ENCODE peak calls at places on chromosomes 5 and 9, in seven cellular contexts. F is pancreas, K is lower lobe of right lung, T is ovary, N is fibroblast of lung, H is PC-9, Z is H1. G is an unnamed sample.

GRCh38 chr5:128241071-128241695 is 157.6 kb downstream of the SLC12A2 start:
- DNase-seq in H (no peak), K (no peak), F (no peak), T (no peak), Z (no peak), N (peak; percentile 42), G (no peak)

GRCh38 chr5:61333351-61334223 is 1.5 kb downstream of the ZSWIM6 start:
- DNase-seq in Z (peak; percentile 64), F (peak; percentile 29), T (peak; percentile 40), H (no peak), N (no peak), K (peak; percentile 80), G (peak; percentile 57)

GRCh38 chr5:157977957-157978505 is 119.1 kb upstream of the CLINT1 start:
- DNase-seq in T (no peak), Z (no peak), N (no peak), F (no peak), H (no peak), K (no peak), G (no peak)

GRCh38 chr5:14309864-14310531 is 166.9 kb downstream of the TRIO start:
- DNase-seq in H (no peak), N (no peak), Z (no peak), T (no peak), K (no peak), F (peak; percentile 43), G (no peak)

GRCh38 chr9:115891929-115892328 is 261.7 kb upstream of the PAPPA start:
- DNase-seq in H (no peak), F (no peak), N (peak; percentile 85), K (no peak), Z (no peak), T (no peak), G (no peak)

GRCh38 chr9:78769684-78770083 is 472.8 kb downstream of the PSAT1 start:
- DNase-seq in T (no peak), H (no peak), N (no peak), K (no peak), Z (no peak), F (no peak), G (no peak)

GRCh38 chr9:696332-697090 is 145.0 kb upstream of the DMRT1 start:
- DNase-seq in F (no peak), N (peak; percentile 68), K (no peak), Z (no peak), T (no peak), H (peak; percentile 65), G (no peak)

GRCh38 chr5:59107692-59108091 is 524.8 kb downstream of the RAB3C start:
- DNase-seq in N (peak; percentile 69), F (no peak), Z (no peak), K (no peak), H (no peak), T (no peak), G (no peak)

GRCh38 chr9:4020038-4020746 is 279.7 kb downstream of the GLIS3 start:
- DNase-seq in N (peak; percentile 14), F (no peak), K (no peak), H (peak; percentile 77), Z (no peak), T (no peak), G (no peak)

GRCh38 chr5:69265931-69266330 is 31.2 kb downstream of the CDK7 start:
- DNase-seq in Z (peak; percentile 85), T (no peak), N (no peak), H (no peak), F (no peak), K (peak; percentile 48), G (no peak)

GRCh38 chr9:107439991-107440456 is 49.5 kb downstream of the KLF4 start:
- DNase-seq in F (no peak), K (no peak), N (no peak), T (no peak), Z (no peak), H (no peak), G (no peak)

GRCh38 chr9:116951588-116952433 is 264.7 kb downstream of the TRIM32 start:
- DNase-seq in F (no peak), T (no peak), Z (no peak), N (peak; percentile 64), K (no peak), H (peak; percentile 42), G (no peak)

GRCh38 chr9:19148170-19148569 is 20.9 kb upstream of the PLIN2 start:
- DNase-seq in H (no peak), K (no peak), T (no peak), Z (no peak), F (no peak), N (peak; percentile 42), G (no peak)

GRCh38 chr5:168753691-168754254 is 174.6 kb upstream of the PANK3 start:
- DNase-seq in T (no peak), K (no peak), F (no peak), H (no peak), Z (no peak), N (no peak), G (no peak)

GRCh38 chr5:56211298-56211865 is 21.7 kb downstream of the ANKRD55 start:
- DNase-seq in K (no peak), Z (no peak), N (peak; percentile 97), F (peak; percentile 13), T (no peak), H (peak; percentile 94), G (no peak)

GRCh38 chr5:143985832-143986485 is 174.0 kb downstream of the HMHB1 start:
- DNase-seq in N (peak; percentile 29), H (peak; percentile 88), K (no peak), T (no peak), Z (no peak), F (no peak), G (no peak)

GRCh38 chr5:14178671-14179211 is 35.6 kb downstream of the TRIO start:
- DNase-seq in F (no peak), K (no peak), T (no peak), Z (peak; percentile 56), H (no peak), N (peak; percentile 72), G (no peak)

GRCh38 chr9:135939351-135940265 is 21.6 kb downstream of the UBAC1 start:
- DNase-seq in K (no peak), Z (no peak), F (no peak), H (no peak), T (no peak), N (no peak), G (no peak)

GRCh38 chr5:156641690-156642089 is 208.4 kb upstream of the PPP1R2B start:
- DNase-seq in T (no peak), F (no peak), N (no peak), Z (no peak), H (no peak), K (no peak), G (no peak)

GRCh38 chr5:145025775-145026174 is 809.4 kb downstream of the PRELID2 start:
- DNase-seq in Z (no peak), K (no peak), N (no peak), H (no peak), F (no peak), T (no peak), G (no peak)

GRCh38 chr5:32225445-32225844 is 51.3 kb upstream of the GOLPH3 start:
- DNase-seq in Z (no peak), K (no peak), N (peak; percentile 83), H (peak; percentile 33), F (no peak), T (peak; percentile 67), G (no peak)

GRCh38 chr9:127753556-127753955 is 18.5 kb upstream of the TOR2A start:
- DNase-seq in Z (no peak), T (no peak), H (no peak), K (no peak), F (no peak), N (no peak), G (no peak)

GRCh38 chr9:127753148-127753547 is 18.1 kb upstream of the TOR2A start:
- DNase-seq in Z (no peak), F (no peak), H (no peak), N (no peak), T (no peak), K (no peak), G (no peak)

GRCh38 chr9:127755558-127756060 is 20.5 kb upstream of the TOR2A start:
- DNase-seq in N (no peak), H (no peak), Z (no peak), T (no peak), K (no peak), F (no peak), G (no peak)

GRCh38 chr9:127754761-127755557 is 19.9 kb upstream of the TOR2A start:
- DNase-seq in F (no peak), N (no peak), Z (peak; percentile 79), H (no peak), T (no peak), K (no peak), G (no peak)

GRCh38 chr9:127754099-127754760 is 19.1 kb upstream of the TOR2A start:
- DNase-seq in N (no peak), K (no peak), F (no peak), H (no peak), T (no peak), Z (peak; percentile 90), G (no peak)
- H3K36me3 ChIP-seq in N (no peaks in the 10 kb centered on the region), K (peaks cover 71% of the 10 kb centered on the region), F (no peaks in the 10 kb centered on the region), H (no peaks in the 10 kb centered on the region), T (no peaks in the 10 kb centered on the region), Z (no peaks in the 10 kb centered on the region), G (peaks cover 34% of the 10 kb centered on the region)

GRCh38 chr5:139749242-139749641 is 46.4 kb upstream of the PSD2 start:
- DNase-seq in T (no peak), H (no peak), F (no peak), N (no peak), Z (no peak), K (no peak), G (no peak)

GRCh38 chr5:139752506-139753350 is 42.9 kb upstream of the PSD2 start:
- DNase-seq in Z (no peak), K (no peak), T (no peak), N (no peak), F (no peak), H (no peak), G (no peak)

GRCh38 chr5:139747583-139748504 is 47.8 kb upstream of the PSD2 start:
- DNase-seq in Z (peak; percentile 77), T (peak; percentile 30), K (peak; percentile 53), H (no peak), N (peak; percentile 48), F (peak; percentile 57), G (peak; percentile 61)

GRCh38 chr5:139748505-139748826 is 47.1 kb upstream of the PSD2 start:
- DNase-seq in K (no peak), N (no peak), T (no peak), F (no peak), Z (no peak), H (no peak), G (no peak)

DNA sequence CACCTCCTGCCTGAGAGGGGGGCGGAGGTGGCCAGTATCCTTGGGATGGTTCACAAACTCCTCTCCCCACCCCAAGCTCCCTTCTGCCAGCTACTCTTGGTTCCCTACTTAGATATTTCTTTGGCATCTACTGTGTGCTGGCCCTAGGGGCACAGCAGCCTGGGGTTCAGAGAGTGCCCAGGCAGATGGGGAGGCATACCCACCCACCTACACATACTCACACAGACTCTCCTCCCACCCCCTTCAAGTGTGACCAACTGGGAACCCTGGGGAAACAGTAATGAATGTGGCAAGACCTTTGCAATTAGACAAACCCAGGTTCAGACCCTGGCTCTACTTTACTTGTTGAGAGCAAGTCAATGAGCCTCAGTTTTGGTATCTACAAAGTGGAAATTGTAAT is 44.4 kb upstream of the PSD2 start:
- DNase-seq in H (no peak), F (no peak), N (no peak), T (no peak), Z (no peak), K (no peak), G (no peak)
- H3K27me3 ChIP-seq in H (peaks cover 46% of the 10 kb centered on the region), F (peaks cover 3% of the 10 kb centered on the region), N (peaks cover 31% of the 10 kb centered on the region), T (no peaks in the 10 kb centered on the region), Z (peaks cover 37% of the 10 kb centered on the region), K (peaks cover 73% of the 10 kb centered on the region), G (peaks cover 57% of the 10 kb centered on the region)

GRCh38 chr9:91048739-91049138 is 247.1 kb downstream of the SYK start:
- DNase-seq in N (no peak), H (no peak), F (no peak), Z (peak; percentile 23), T (no peak), K (no peak), G (no peak)
- H3K36me3 ChIP-seq in N (no peaks in the 10 kb centered on the region), H (no peaks in the 10 kb centered on the region), F (no peaks in the 10 kb centered on the region), Z (no peaks in the 10 kb centered on the region), T (no peaks in the 10 kb centered on the region), K (no peaks in the 10 kb centered on the region), G (no peaks in the 10 kb centered on the region)

GRCh38 chr9:109707355-109707754 is 72.6 kb upstream of the PALM2AKAP2 start:
- DNase-seq in F (no peak), Z (no peak), K (no peak), T (no peak), H (peak; percentile 40), N (no peak), G (no peak)
- H3K27me3 ChIP-seq in F (no peaks in the 10 kb centered on the region), Z (no peaks in the 10 kb centered on the region), K (no peaks in the 10 kb centered on the region), T (no peaks in the 10 kb centered on the region), H (no peaks in the 10 kb centered on the region), N (no peaks in the 10 kb centered on the region), G (no peaks in the 10 kb centered on the region)

G was measured in heart left ventricle.